ENCODE peak calls at places on chromosomes 3 and 15, in nine cellular contexts. V, C, O, L, D, R, Y, M and J are unnamed samples.

GRCh38 chr3:96175500-96175899 is 638.9 kb upstream of the EPHA6 start:
- DNase-seq in V (no peak), C (no peak), O (no peak), L (no peak), D (no peak), R (no peak), Y (no peak), M (no peak), J (no peak)

GRCh38 chr3:177820683-177821316 is 623.5 kb upstream of the TBL1XR1 start:
- DNase-seq in V (no peak), C (peak), O (no peak), L (no peak), D (no peak), R (no peak), Y (peak), M (no peak), J (no peak)

GRCh38 chr15:31440754-31441298 is 114.2 kb downstream of the KLF13 start:
- DNase-seq in V (no peak), C (peak), O (no peak), L (peak), D (peak), R (no peak), Y (peak), M (peak), J (no peak)

GRCh38 chr15:38130739-38131498 is 121.7 kb upstream of the SPRED1 start:
- DNase-seq in V (peak), C (peak), O (no peak), L (no peak), D (peak), R (no peak), Y (peak), M (peak), J (no peak)

GRCh38 chr3:184255291-184256039 is 5.9 kb downstream of the CAMK2N2 start:
- DNase-seq in V (no peak), C (no peak), O (no peak), L (no peak), D (no peak), R (no peak), Y (peak), M (no peak), J (no peak)

GRCh38 chr3:157738441-157738840 is 235.2 kb upstream of the VEPH1 start:
- DNase-seq in V (no peak), C (no peak), O (no peak), L (no peak), D (no peak), R (no peak), Y (no peak), M (no peak), J (no peak)

GRCh38 chr15:70284438-70285214 is 186.9 kb upstream of the TLE3 start:
- DNase-seq in V (no peak), C (no peak), O (peak), L (no peak), D (no peak), R (no peak), Y (peak), M (no peak), J (peak)

GRCh38 chr3:52440671-52441070 is 4.2 kb downstream of the SEMA3G start:
- DNase-seq in V (no peak), C (no peak), O (no peak), L (no peak), D (no peak), R (no peak), Y (no peak), M (no peak), J (no peak)

GRCh38 chr3:129050556-129051295 is 9.9 kb upstream of the GP9 start:
- DNase-seq in V (no peak), C (no peak), O (no peak), L (no peak), D (no peak), R (no peak), Y (no peak), M (no peak), J (no peak)

GRCh38 chr15:55268054-55268695 is 21.4 kb downstream of the RAB27A start:
- DNase-seq in V (no peak), C (no peak), O (no peak), L (no peak), D (no peak), R (no peak), Y (no peak), M (no peak), J (no peak)

GRCh38 chr3:157410945-157411344 is 25.7 kb upstream of the PTX3 start:
- DNase-seq in V (no peak), C (no peak), O (no peak), L (no peak), D (no peak), R (no peak), Y (no peak), M (no peak), J (no peak)

GRCh38 chr3:9916734-9917680 is at the start of gene IL17RC:
- DNase-seq in V (peak), C (peak), O (peak), L (peak), D (peak), R (no peak), Y (peak), M (peak), J (peak)

GRCh38 chr3:25291524-25291923 is 136.5 kb upstream of the RARB start:
- DNase-seq in V (no peak), C (no peak), O (peak), L (no peak), D (no peak), R (no peak), Y (no peak), M (no peak), J (no peak)

GRCh38 chr3:190696777-190697501 is 165.6 kb downstream of the GMNC start:
- DNase-seq in V (no peak), C (peak), O (peak), L (no peak), D (no peak), R (no peak), Y (peak), M (peak), J (no peak)

GRCh38 chr3:124636101-124636862 is 94.0 kb upstream of the UMPS start:
- DNase-seq in V (no peak), C (no peak), O (no peak), L (no peak), D (peak), R (no peak), Y (no peak), M (no peak), J (no peak)

GRCh38 chr3:31114929-31115283 is 220.4 kb upstream of the GADL1 start:
- DNase-seq in V (no peak), C (no peak), O (no peak), L (no peak), D (no peak), R (no peak), Y (peak), M (no peak), J (no peak)

GRCh38 chr3:153397806-153398205 is 235.8 kb downstream of the RAP2B start:
- DNase-seq in V (no peak), C (no peak), O (no peak), L (no peak), D (no peak), R (no peak), Y (no peak), M (no peak), J (no peak)

GRCh38 chr15:61657461-61657860 is 402.8 kb downstream of the VPS13C start:
- DNase-seq in V (no peak), C (no peak), O (no peak), L (no peak), D (no peak), R (no peak), Y (no peak), M (no peak), J (no peak)